ENCODE peak calls at places on chromosome 2, in six cellular contexts. M is effector memory CD4-positive, alpha-beta T cell; V is mesendoderm; E is HL-60; H is left lung; X is right atrium auricular region. D is an unnamed sample.

GRCh38 chr2:16228471-16228870 is 288.1 kb downstream of the MYCN start:
- DNase-seq in M (no peak), V (no peak), E (no peak), H (no peak), X (no peak), D (no peak)

GRCh38 chr2:221767106-221767878 is 195.2 kb upstream of the EPHA4 start:
- DNase-seq in M (no peak), V (no peak), E (no peak), H (no peak), X (no peak), D (no peak)

GRCh38 chr2:121837596-121837995 is 82.1 kb downstream of the TSN start:
- DNase-seq in M (no peak), V (no peak), E (no peak), H (no peak), X (no peak), D (no peak)

GRCh38 chr2:196887431-196887830 is 39.1 kb downstream of the PGAP1 start:
- DNase-seq in M (no peak), V (no peak), E (no peak), H (no peak), X (no peak), D (no peak)

GRCh38 chr2:16326736-16327300 is 338.8 kb downstream of the CYRIA start:
- DNase-seq in M (no peak), V (no peak), E (no peak), H (no peak), X (no peak), D (no peak)

GRCh38 chr2:182101263-182101662 is 115.6 kb downstream of the PPP1R1C start:
- DNase-seq in M (no peak), V (peak; percentile 49), E (peak; percentile 15), H (no peak), X (no peak), D (no peak)

GRCh38 chr2:213766062-213766461 is 481.8 kb downstream of the SPAG16 start:
- DNase-seq in M (no peak), V (no peak), E (no peak), H (no peak), X (no peak), D (no peak)

GRCh38 chr2:240991378-240992263 is 6.8 kb upstream of the SNED1 start:
- DNase-seq in M (no peak), V (peak; percentile 55), E (no peak), H (peak; percentile 91), X (peak; percentile 96), D (peak; percentile 48)

GRCh38 chr2:158142568-158143332 is 41.1 kb downstream of the UPP2 start:
- DNase-seq in M (no peak), V (peak; percentile 50), E (peak; percentile 63), H (no peak), X (no peak), D (no peak)

GRCh38 chr2:241213036-241213435 is 24.6 kb downstream of the ANO7 start:
- DNase-seq in M (no peak), V (no peak), E (no peak), H (no peak), X (no peak), D (no peak)

GRCh38 chr2:31333046-31333445 is 81.5 kb downstream of the XDH start:
- DNase-seq in M (no peak), V (no peak), E (no peak), H (no peak), X (peak; percentile 40), D (no peak)

GRCh38 chr2:235389626-235390025 is 104.2 kb upstream of the AGAP1 start:
- DNase-seq in M (no peak), V (no peak), E (no peak), H (no peak), X (no peak), D (no peak)

GRCh38 chr2:15780912-15781574 is 159.3 kb upstream of the MYCN start:
- DNase-seq in M (no peak), V (peak; percentile 19), E (no peak), H (no peak), X (no peak), D (no peak)

GRCh38 chr2:85445316-85446295 is 27.1 kb downstream of the SH2D6 start:
- DNase-seq in M (no peak), V (peak; percentile 52), E (no peak), H (no peak), X (no peak), D (no peak)

GRCh38 chr2:134245340-134245984 is 8.4 kb upstream of the MGAT5 start:
- DNase-seq in M (peak; percentile 52), V (peak; percentile 72), E (peak; percentile 51), H (no peak), X (peak; percentile 83), D (peak; percentile 11)

GRCh38 chr2:119425620-119426395 is 5.8 kb upstream of the TMEM37 start:
- DNase-seq in M (no peak), V (no peak), E (no peak), H (no peak), X (no peak), D (no peak)

GRCh38 chr2:206276169-206276927 is 1.9 kb downstream of the ZDBF2 start:
- DNase-seq in M (no peak), V (no peak), E (no peak), H (no peak), X (no peak), D (no peak)

GRCh38 chr2:15619938-15620337 is 28.3 kb downstream of the DDX1 start:
- DNase-seq in M (no peak), V (no peak), E (no peak), H (no peak), X (no peak), D (no peak)

GRCh38 chr2:230866704-230867561 is 2.2 kb downstream of the ITM2C start:
- DNase-seq in M (peak; percentile 66), V (no peak), E (peak; percentile 74), H (peak; percentile 65), X (no peak), D (no peak)

GRCh38 chr2:211495339-211495738 is 938.9 kb downstream of the CPS1 start:
- DNase-seq in M (no peak), V (no peak), E (no peak), H (no peak), X (no peak), D (no peak)

GRCh38 chr2:67108231-67108630 is 288.9 kb upstream of the ETAA1 start:
- DNase-seq in M (no peak), V (no peak), E (no peak), H (no peak), X (no peak), D (no peak)

GRCh38 chr2:197434541-197435513 is at the start of gene SF3B1:
- DNase-seq in M (peak; percentile 98), V (peak; percentile 99), E (peak; percentile 98), H (peak; percentile 99), X (peak; percentile 98), D (peak; percentile 87)

GRCh38 chr2:210195066-210195852 is 24.1 kb upstream of the KANSL1L start:
- DNase-seq in M (no peak), V (peak; percentile 34), E (no peak), H (no peak), X (no peak), D (no peak)

GRCh38 chr2:58870704-58871103 is 629.6 kb upstream of the FANCL start:
- DNase-seq in M (no peak), V (peak; percentile 30), E (no peak), H (no peak), X (no peak), D (no peak)

GRCh38 chr2:231415029-231415428 is 19.5 kb downstream of the B3GNT7 start:
- DNase-seq in M (no peak), V (no peak), E (no peak), H (no peak), X (no peak), D (no peak)

GRCh38 chr2:126658316-126658909 is 2.5 kb downstream of the GYPC start:
- DNase-seq in M (no peak), V (no peak), E (no peak), H (no peak), X (no peak), D (no peak)

GRCh38 chr2:138814123-138814883 is 34.1 kb upstream of the NXPH2 start:
- DNase-seq in M (no peak), V (peak; percentile 54), E (peak; percentile 61), H (no peak), X (no peak), D (no peak)

GRCh38 chr2:119751706-119752105 is 8.0 kb upstream of the PTPN4 start:
- DNase-seq in M (no peak), V (no peak), E (no peak), H (no peak), X (no peak), D (no peak)

GRCh38 chr2:174835797-174836255 is 71.6 kb upstream of the CHRNA1 start:
- DNase-seq in M (no peak), V (peak; percentile 51), E (no peak), H (no peak), X (no peak), D (no peak)

GRCh38 chr2:46229134-46230063 is 67.8 kb upstream of the EPAS1 start:
- DNase-seq in M (no peak), V (peak; percentile 90), E (no peak), H (no peak), X (no peak), D (no peak)

GRCh38 chr2:102892693-102893290 is 131.0 kb downstream of the TMEM182 start:
- DNase-seq in M (no peak), V (no peak), E (no peak), H (no peak), X (no peak), D (no peak)

GRCh38 chr2:227862227-227862740 is 9.1 kb upstream of the DAW1 start:
- DNase-seq in M (no peak), V (peak; percentile 62), E (peak; percentile 50), H (no peak), X (no peak), D (no peak)
- H3K4me3 ChIP-seq in M (no peak overlapping the region), V (no peak overlapping the region), E (no peak overlapping the region), H (no peak overlapping the region), X (no peak overlapping the region), D (no peak overlapping the region)

GRCh38 chr2:70123829-70124117 is 36.5 kb downstream of the PCBP1 start:
- DNase-seq in M (no peak), V (no peak), E (no peak), H (no peak), X (no peak), D (no peak)
- H3K4me3 ChIP-seq in M (peak overlapping the region; percentile 66), V (no peak overlapping the region), E (peak overlapping the region; percentile 14), H (peak overlapping the region; percentile 52), X (peak overlapping the region; percentile 40), D (peak overlapping the region; percentile 72)

GRCh38 chr2:148926291-148926961 is 51.4 kb downstream of the KIF5C start:
- DNase-seq in M (peak; percentile 8), V (peak; percentile 74), E (no peak), H (peak; percentile 81), X (no peak), D (no peak)
- H3K4me3 ChIP-seq in M (peak overlapping the region; percentile 19), V (no peak overlapping the region), E (peak overlapping the region; percentile 33), H (no peak overlapping the region), X (no peak overlapping the region), D (peak overlapping the region; percentile 39)

DNA sequence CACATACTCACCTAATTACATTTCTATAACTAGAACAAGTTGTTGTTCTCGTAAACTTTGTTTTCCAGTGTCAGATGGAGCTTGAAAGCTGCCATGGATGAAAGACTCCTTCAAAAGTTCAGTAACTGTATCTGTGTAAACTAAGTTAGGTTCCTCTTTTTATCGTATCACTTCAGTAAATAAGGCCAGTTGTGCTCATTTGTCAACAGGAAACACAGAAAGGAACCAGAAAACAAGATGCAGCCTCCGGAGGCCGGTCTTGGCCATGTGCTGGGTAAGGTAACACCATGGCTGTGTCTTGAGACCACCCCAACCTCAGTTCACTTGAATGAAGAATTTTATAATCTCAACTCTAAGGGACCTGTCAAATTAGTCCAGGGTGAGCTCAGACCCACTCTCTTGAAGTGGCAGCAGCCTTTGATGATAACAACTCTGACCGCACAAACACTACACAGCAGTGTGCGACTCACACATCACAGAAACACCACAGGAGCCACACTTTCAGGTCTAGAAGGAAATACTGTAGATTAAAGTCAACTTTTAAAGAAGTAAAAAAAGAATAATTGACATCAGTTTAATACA is 213.8 kb downstream of the AFF3 start:
- DNase-seq in M (no peak), V (no peak), E (no peak), H (no peak), X (no peak), D (no peak)
- H3K4me3 ChIP-seq in M (no peak overlapping the region), V (no peak overlapping the region), E (no peak overlapping the region), H (no peak overlapping the region), X (no peak overlapping the region), D (no peak overlapping the region)

D was measured in esophagus squamous epithelium.